ENCODE peak calls at places on chromosomes 11 and 22, in ten cellular contexts. Z, X, B, N, T, Q, K, J, D and S are unnamed samples.

GRCh38 chr22:28183078-28183870 is 264.2 kb upstream of the PITPNB start:
- DNase-seq in Z (no peak), X (no peak), B (no peak), N (no peak), T (no peak), Q (no peak), K (no peak), J (no peak), D (no peak), S (no peak)

GRCh38 chr11:73972620-73973449 is 9.8 kb downstream of the UCP2 start:
- DNase-seq in Z (no peak), X (no peak), B (no peak), N (no peak), T (no peak), Q (no peak), K (no peak), J (no peak), D (no peak), S (no peak)

GRCh38 chr11:15897211-15897960 is 459.0 kb downstream of the SOX6 start:
- DNase-seq in Z (no peak), X (no peak), B (peak; percentile 75), N (no peak), T (no peak), Q (no peak), K (no peak), J (peak; percentile 56), D (peak; percentile 50), S (no peak)

GRCh38 chr11:75777461-75778110 is 9.0 kb downstream of the DGAT2 start:
- DNase-seq in Z (no peak), X (no peak), B (no peak), N (no peak), T (no peak), Q (no peak), K (no peak), J (no peak), D (no peak), S (no peak)

GRCh38 chr11:14059491-14059890 is 97.0 kb downstream of the SPON1 start:
- DNase-seq in Z (no peak), X (no peak), B (no peak), N (no peak), T (no peak), Q (no peak), K (no peak), J (no peak), D (no peak), S (no peak)

GRCh38 chr22:39431821-39432251 is 25.0 kb upstream of the MGAT3 start:
- DNase-seq in Z (no peak), X (no peak), B (peak; percentile 36), N (no peak), T (no peak), Q (no peak), K (no peak), J (peak; percentile 27), D (no peak), S (no peak)

GRCh38 chr22:46462726-46463371 is 74.6 kb downstream of the CELSR1 start:
- DNase-seq in Z (peak; percentile 90), X (no peak), B (peak; percentile 90), N (no peak), T (no peak), Q (no peak), K (no peak), J (peak; percentile 85), D (peak; percentile 74), S (no peak)

GRCh38 chr11:99601179-99601578 is 580.4 kb downstream of the CNTN5 start:
- DNase-seq in Z (no peak), X (no peak), B (no peak), N (no peak), T (no peak), Q (no peak), K (no peak), J (no peak), D (no peak), S (no peak)

GRCh38 chr11:102191832-102192231 is 81.6 kb downstream of the YAP1 start:
- DNase-seq in Z (no peak), X (no peak), B (no peak), N (no peak), T (no peak), Q (no peak), K (no peak), J (no peak), D (no peak), S (no peak)

GRCh38 chr22:48423481-48423901 is 1404.2 kb downstream of the BRD1 start:
- DNase-seq in Z (no peak), X (no peak), B (peak; percentile 62), N (no peak), T (no peak), Q (no peak), K (no peak), J (peak; percentile 4), D (no peak), S (no peak)

GRCh38 chr11:66744485-66745355 is 15.7 kb upstream of the SPTBN2 start:
- DNase-seq in Z (peak; percentile 49), X (peak; percentile 84), B (peak; percentile 43), N (peak; percentile 88), T (peak; percentile 98), Q (peak; percentile 80), K (no peak), J (peak; percentile 54), D (peak; percentile 20), S (peak; percentile 44)

GRCh38 chr11:39810358-39810757 is 1649.1 kb downstream of the LRRC4C start:
- DNase-seq in Z (no peak), X (no peak), B (no peak), N (no peak), T (no peak), Q (no peak), K (no peak), J (no peak), D (no peak), S (no peak)

GRCh38 chr22:17890245-17890671 is 116.0 kb upstream of the BID start:
- DNase-seq in Z (no peak), X (no peak), B (no peak), N (no peak), T (no peak), Q (no peak), K (no peak), J (no peak), D (no peak), S (no peak)

GRCh38 chr11:128496249-128496648 is 91.1 kb downstream of the ETS1 start:
- DNase-seq in Z (no peak), X (no peak), B (no peak), N (no peak), T (no peak), Q (no peak), K (no peak), J (no peak), D (no peak), S (no peak)

GRCh38 chr11:85444479-85444878 is 182.7 kb downstream of the DLG2 start:
- DNase-seq in Z (no peak), X (no peak), B (no peak), N (no peak), T (no peak), Q (no peak), K (no peak), J (no peak), D (no peak), S (no peak)

GRCh38 chr11:134038897-134039470 is 29.9 kb upstream of the JAM3 start:
- DNase-seq in Z (no peak), X (no peak), B (peak; percentile 19), N (no peak), T (no peak), Q (no peak), K (no peak), J (no peak), D (no peak), S (no peak)

GRCh38 chr11:66567787-66568123 is 651 bp downstream of the CTSF start:
- DNase-seq in Z (no peak), X (no peak), B (no peak), N (no peak), T (no peak), Q (no peak), K (no peak), J (no peak), D (no peak), S (no peak)

GRCh38 chr22:43109921-43110443 is 568 bp upstream of the BIK start:
- DNase-seq in Z (no peak), X (no peak), B (no peak), N (no peak), T (no peak), Q (no peak), K (no peak), J (no peak), D (no peak), S (no peak)

GRCh38 chr22:37710675-37711074 is 13.8 kb downstream of the TRIOBP start:
- DNase-seq in Z (no peak), X (no peak), B (no peak), N (no peak), T (no peak), Q (no peak), K (no peak), J (no peak), D (no peak), S (no peak)

GRCh38 chr11:27770576-27770975 is 70.3 kb upstream of the BDNF start:
- DNase-seq in Z (peak; percentile 74), X (no peak), B (peak; percentile 48), N (no peak), T (no peak), Q (no peak), K (no peak), J (no peak), D (peak; percentile 1), S (no peak)

GRCh38 chr11:93736129-93736528 is 5.2 kb downstream of the TAF1D start:
- DNase-seq in Z (no peak), X (no peak), B (no peak), N (no peak), T (no peak), Q (no peak), K (no peak), J (no peak), D (no peak), S (no peak)

GRCh38 chr11:60056349-60056969 is at the start of gene MS4A3:
- DNase-seq in Z (no peak), X (no peak), B (no peak), N (no peak), T (no peak), Q (no peak), K (no peak), J (no peak), D (no peak), S (no peak)

GRCh38 chr11:61369372-61370348 is 7.5 kb downstream of the TMEM138 start:
- DNase-seq in Z (no peak), X (no peak), B (peak; percentile 96), N (no peak), T (no peak), Q (no peak), K (no peak), J (no peak), D (peak; percentile 67), S (no peak)

GRCh38 chr22:46043816-46044717 is 67.1 kb upstream of the WNT7B start:
- DNase-seq in Z (no peak), X (no peak), B (peak; percentile 35), N (no peak), T (no peak), Q (no peak), K (peak; percentile 22), J (no peak), D (no peak), S (no peak)